ENCODE peak calls at places on chromosomes 5 and 9, in seven cellular contexts. One of them, this sample, is unnamed.

GRCh38 chr5:45110399-45110798 is 301.7 kb downstream of the MRPS30 start:
- DNase-seq in central memory CD8-positive, alpha-beta T cell: no peak
- DNase-seq in NCI-H345: no peak
- DNase-seq in stimulated activated CD8-positive, alpha-beta memory T cell treated with anti-CD3 and anti-CD28 coated beads, Interleukin-2, amount 100 ng/mL, for 48 hours: no peak
- DNase-seq in NCI-H1417 treated with DMSO at 0.1 percent for 48 hours: no peak
- DNase-seq in stimulated activated CD4-positive, alpha-beta T cell treated with anti-CD3 and anti-CD28 coated beads, Interleukin-4, amount 100 ng/mL, for 1 hour: no peak
- DNase-seq in caudate nucleus: no peak
- DNase-seq in this sample: no peak

GRCh38 chr5:57902035-57902434 is 419.4 kb upstream of the ACTBL2 start:
- DNase-seq in NCI-H345: no peak
- DNase-seq in NCI-H1417 treated with DMSO at 0.1 percent for 48 hours: no peak
- DNase-seq in stimulated activated CD4-positive, alpha-beta T cell treated with anti-CD3 and anti-CD28 coated beads, Interleukin-4, amount 100 ng/mL, for 1 hour: no peak
- DNase-seq in stimulated activated CD8-positive, alpha-beta memory T cell treated with anti-CD3 and anti-CD28 coated beads, Interleukin-2, amount 100 ng/mL, for 48 hours: no peak
- DNase-seq in central memory CD8-positive, alpha-beta T cell: no peak
- DNase-seq in caudate nucleus: no peak
- DNase-seq in this sample: peak; percentile 37

GRCh38 chr9:33687779-33688178 is 107.6 kb upstream of the PRSS3 start:
- DNase-seq in stimulated activated CD4-positive, alpha-beta T cell treated with anti-CD3 and anti-CD28 coated beads, Interleukin-4, amount 100 ng/mL, for 1 hour: no peak
- DNase-seq in stimulated activated CD8-positive, alpha-beta memory T cell treated with anti-CD3 and anti-CD28 coated beads, Interleukin-2, amount 100 ng/mL, for 48 hours: no peak
- DNase-seq in caudate nucleus: no peak
- DNase-seq in NCI-H345: peak; percentile 60
- DNase-seq in central memory CD8-positive, alpha-beta T cell: no peak
- DNase-seq in NCI-H1417 treated with DMSO at 0.1 percent for 48 hours: no peak
- DNase-seq in this sample: no peak

GRCh38 chr9:137432687-137433348 is 8.3 kb downstream of the ENTPD8 start:
- DNase-seq in NCI-H345: no peak
- DNase-seq in NCI-H1417 treated with DMSO at 0.1 percent for 48 hours: no peak
- DNase-seq in caudate nucleus: no peak
- DNase-seq in central memory CD8-positive, alpha-beta T cell: no peak
- DNase-seq in stimulated activated CD4-positive, alpha-beta T cell treated with anti-CD3 and anti-CD28 coated beads, Interleukin-4, amount 100 ng/mL, for 1 hour: no peak
- DNase-seq in stimulated activated CD8-positive, alpha-beta memory T cell treated with anti-CD3 and anti-CD28 coated beads, Interleukin-2, amount 100 ng/mL, for 48 hours: no peak
- DNase-seq in this sample: no peak

GRCh38 chr5:66701244-66701643 is 105.1 kb downstream of the MAST4 start:
- DNase-seq in stimulated activated CD8-positive, alpha-beta memory T cell treated with anti-CD3 and anti-CD28 coated beads, Interleukin-2, amount 100 ng/mL, for 48 hours: no peak
- DNase-seq in central memory CD8-positive, alpha-beta T cell: no peak
- DNase-seq in NCI-H1417 treated with DMSO at 0.1 percent for 48 hours: no peak
- DNase-seq in caudate nucleus: no peak
- DNase-seq in stimulated activated CD4-positive, alpha-beta T cell treated with anti-CD3 and anti-CD28 coated beads, Interleukin-4, amount 100 ng/mL, for 1 hour: no peak
- DNase-seq in NCI-H345: no peak
- DNase-seq in this sample: no peak

GRCh38 chr5:56170557-56170956 is 62.6 kb downstream of the ANKRD55 start:
- DNase-seq in stimulated activated CD8-positive, alpha-beta memory T cell treated with anti-CD3 and anti-CD28 coated beads, Interleukin-2, amount 100 ng/mL, for 48 hours: no peak
- DNase-seq in central memory CD8-positive, alpha-beta T cell: no peak
- DNase-seq in NCI-H345: no peak
- DNase-seq in stimulated activated CD4-positive, alpha-beta T cell treated with anti-CD3 and anti-CD28 coated beads, Interleukin-4, amount 100 ng/mL, for 1 hour: no peak
- DNase-seq in caudate nucleus: no peak
- DNase-seq in NCI-H1417 treated with DMSO at 0.1 percent for 48 hours: no peak
- DNase-seq in this sample: no peak

GRCh38 chr5:378976-379742 is 57.6 kb downstream of the AHRR start:
- DNase-seq in stimulated activated CD8-positive, alpha-beta memory T cell treated with anti-CD3 and anti-CD28 coated beads, Interleukin-2, amount 100 ng/mL, for 48 hours: no peak
- DNase-seq in NCI-H345: no peak
- DNase-seq in stimulated activated CD4-positive, alpha-beta T cell treated with anti-CD3 and anti-CD28 coated beads, Interleukin-4, amount 100 ng/mL, for 1 hour: no peak
- DNase-seq in NCI-H1417 treated with DMSO at 0.1 percent for 48 hours: no peak
- DNase-seq in central memory CD8-positive, alpha-beta T cell: peak; percentile 6
- DNase-seq in caudate nucleus: no peak
- DNase-seq in this sample: no peak

GRCh38 chr5:103243665-103244064 is 14.9 kb upstream of the MACIR start:
- DNase-seq in stimulated activated CD8-positive, alpha-beta memory T cell treated with anti-CD3 and anti-CD28 coated beads, Interleukin-2, amount 100 ng/mL, for 48 hours: no peak
- DNase-seq in NCI-H345: no peak
- DNase-seq in central memory CD8-positive, alpha-beta T cell: no peak
- DNase-seq in caudate nucleus: no peak
- DNase-seq in NCI-H1417 treated with DMSO at 0.1 percent for 48 hours: no peak
- DNase-seq in stimulated activated CD4-positive, alpha-beta T cell treated with anti-CD3 and anti-CD28 coated beads, Interleukin-4, amount 100 ng/mL, for 1 hour: no peak
- DNase-seq in this sample: no peak

GRCh38 chr5:138935466-138935865 is 60.3 kb upstream of the LRRTM2 start:
- DNase-seq in central memory CD8-positive, alpha-beta T cell: no peak
- DNase-seq in stimulated activated CD4-positive, alpha-beta T cell treated with anti-CD3 and anti-CD28 coated beads, Interleukin-4, amount 100 ng/mL, for 1 hour: no peak
- DNase-seq in stimulated activated CD8-positive, alpha-beta memory T cell treated with anti-CD3 and anti-CD28 coated beads, Interleukin-2, amount 100 ng/mL, for 48 hours: no peak
- DNase-seq in NCI-H345: no peak
- DNase-seq in NCI-H1417 treated with DMSO at 0.1 percent for 48 hours: no peak
- DNase-seq in caudate nucleus: no peak
- DNase-seq in this sample: no peak

GRCh38 chr5:174335682-174336364 is 290.3 kb downstream of the NSG2 start:
- DNase-seq in stimulated activated CD4-positive, alpha-beta T cell treated with anti-CD3 and anti-CD28 coated beads, Interleukin-4, amount 100 ng/mL, for 1 hour: no peak
- DNase-seq in caudate nucleus: no peak
- DNase-seq in stimulated activated CD8-positive, alpha-beta memory T cell treated with anti-CD3 and anti-CD28 coated beads, Interleukin-2, amount 100 ng/mL, for 48 hours: no peak
- DNase-seq in NCI-H1417 treated with DMSO at 0.1 percent for 48 hours: no peak
- DNase-seq in central memory CD8-positive, alpha-beta T cell: no peak
- DNase-seq in NCI-H345: no peak
- DNase-seq in this sample: no peak